ENCODE peak calls at places on chromosomes 16 and 17, in nine cellular contexts. A, Z, Q, R, U, S, T, V and K are unnamed samples.

GRCh38 chr16:56352351-56353053 is 72.8 kb downstream of the AMFR start:
- DNase-seq in A (no peak), Z (peak; percentile 55), Q (no peak), R (no peak), U (no peak), S (peak; percentile 35), T (no peak), V (peak; percentile 5), K (no peak)

GRCh38 chr16:79838860-79839259 is 238.3 kb upstream of the MAF start:
- DNase-seq in A (peak; percentile 79), Z (no peak), Q (peak; percentile 31), R (no peak), U (no peak), S (no peak), T (no peak), V (peak; percentile 78), K (no peak)

GRCh38 chr17:57595942-57596695 is 149.0 kb downstream of the CCDC182 start:
- DNase-seq in A (no peak), Z (peak; percentile 47), Q (no peak), R (no peak), U (no peak), S (peak; percentile 37), T (no peak), V (no peak), K (no peak)

GRCh38 chr16:72793017-72793416 is 254.9 kb downstream of the ZFHX3 start:
- DNase-seq in A (no peak), Z (no peak), Q (no peak), R (no peak), U (no peak), S (no peak), T (no peak), V (no peak), K (no peak)

GRCh38 chr16:50246299-50247122 is 19.8 kb upstream of the ADCY7 start:
- DNase-seq in A (no peak), Z (no peak), Q (no peak), R (no peak), U (no peak), S (no peak), T (no peak), V (no peak), K (no peak)

GRCh38 chr16:8963825-8964441 is at the start of gene USP7:
- DNase-seq in A (peak; percentile 89), Z (peak; percentile 97), Q (peak; percentile 94), R (peak; percentile 89), U (peak; percentile 78), S (peak; percentile 91), T (peak; percentile 87), V (peak; percentile 86), K (peak; percentile 93)

GRCh38 chr16:22979038-22979437 is 165.1 kb downstream of the HS3ST2 start:
- DNase-seq in A (no peak), Z (no peak), Q (no peak), R (no peak), U (no peak), S (no peak), T (no peak), V (no peak), K (no peak)

GRCh38 chr17:65787503-65787902 is 226.1 kb upstream of the AXIN2 start:
- DNase-seq in A (no peak), Z (no peak), Q (no peak), R (no peak), U (no peak), S (no peak), T (no peak), V (no peak), K (no peak)

GRCh38 chr17:50668838-50669581 is 34.3 kb downstream of the ABCC3 start:
- DNase-seq in A (no peak), Z (no peak), Q (no peak), R (no peak), U (no peak), S (no peak), T (no peak), V (no peak), K (no peak)

GRCh38 chr17:44209786-44210341 is 9.6 kb downstream of the UBTF start:
- DNase-seq in A (no peak), Z (no peak), Q (no peak), R (no peak), U (no peak), S (no peak), T (no peak), V (no peak), K (no peak)

GRCh38 chr17:6422654-6423241 is 12.2 kb downstream of the AIPL1 start:
- DNase-seq in A (no peak), Z (peak; percentile 36), Q (no peak), R (no peak), U (no peak), S (no peak), T (no peak), V (no peak), K (no peak)

GRCh38 chr16:4358831-4359561 is 7.9 kb upstream of the PAM16 start:
- DNase-seq in A (peak; percentile 65), Z (peak; percentile 87), Q (peak; percentile 58), R (peak; percentile 61), U (peak; percentile 69), S (peak; percentile 70), T (peak; percentile 63), V (peak; percentile 71), K (peak; percentile 51)

GRCh38 chr17:36127199-36127881 is 23.7 kb downstream of the CCL4 start:
- DNase-seq in A (no peak), Z (no peak), Q (no peak), R (no peak), U (no peak), S (no peak), T (no peak), V (no peak), K (no peak)

GRCh38 chr17:63099420-63099819 is 133.4 kb downstream of the TANC2 start:
- DNase-seq in A (no peak), Z (no peak), Q (no peak), R (no peak), U (no peak), S (no peak), T (no peak), V (no peak), K (no peak)

GRCh38 chr16:13696017-13696416 is 223.9 kb upstream of the ERCC4 start:
- DNase-seq in A (no peak), Z (no peak), Q (no peak), R (no peak), U (no peak), S (no peak), T (no peak), V (no peak), K (no peak)
- H3K9me3 ChIP-seq in A (no peaks in the 10 kb centered on the region), Z (peaks cover 16% of the 10 kb centered on the region), Q (no peaks in the 10 kb centered on the region), R (no peaks in the 10 kb centered on the region), U (peaks cover 20% of the 10 kb centered on the region), S (no peaks in the 10 kb centered on the region), T (no peaks in the 10 kb centered on the region), V (no peaks in the 10 kb centered on the region), K (no peaks in the 10 kb centered on the region)

GRCh38 chr17:40765657-40766056 is 6.3 kb downstream of the KRT26 start:
- DNase-seq in A (no peak), Z (no peak), Q (no peak), R (no peak), U (no peak), S (no peak), T (no peak), V (no peak), K (no peak)

GRCh38 chr17:40760105-40761016 is 5.2 kb upstream of the KRT25 start:
- DNase-seq in A (no peak), Z (no peak), Q (no peak), R (no peak), U (no peak), S (no peak), T (no peak), V (no peak), K (no peak)

GRCh38 chr17:40763752-40764151 is 8.2 kb downstream of the KRT26 start:
- DNase-seq in A (no peak), Z (no peak), Q (no peak), R (no peak), U (no peak), S (no peak), T (no peak), V (no peak), K (no peak)
- H3K9me3 ChIP-seq in A (peaks cover 4% of the 10 kb centered on the region), Z (peaks cover 18% of the 10 kb centered on the region), Q (no peaks in the 10 kb centered on the region), R (peaks cover 8% of the 10 kb centered on the region), U (peaks cover 64% of the 10 kb centered on the region), S (peaks cover 25% of the 10 kb centered on the region), T (peaks cover 22% of the 10 kb centered on the region), V (peaks cover 16% of the 10 kb centered on the region), K (peaks cover 13% of the 10 kb centered on the region)

GRCh38 chr17:82949984-82950383 is 110.2 kb upstream of the ZNF750 start:
- DNase-seq in A (no peak), Z (peak; percentile 29), Q (no peak), R (no peak), U (no peak), S (no peak), T (no peak), V (peak; percentile 3), K (no peak)

GRCh38 chr17:82949361-82949760 is 109.5 kb upstream of the ZNF750 start:
- DNase-seq in A (no peak), Z (peak; percentile 26), Q (no peak), R (no peak), U (no peak), S (no peak), T (no peak), V (peak; percentile 10), K (no peak)

GRCh38 chr17:82947051-82947991 is 107.5 kb upstream of the ZNF750 start:
- DNase-seq in A (no peak), Z (peak; percentile 36), Q (no peak), R (no peak), U (no peak), S (no peak), T (no peak), V (peak; percentile 12), K (no peak)

GRCh38 chr17:82948081-82948511 is 108.3 kb upstream of the ZNF750 start:
- DNase-seq in A (no peak), Z (peak; percentile 58), Q (no peak), R (no peak), U (no peak), S (no peak), T (no peak), V (peak; percentile 10), K (no peak)

DNA sequence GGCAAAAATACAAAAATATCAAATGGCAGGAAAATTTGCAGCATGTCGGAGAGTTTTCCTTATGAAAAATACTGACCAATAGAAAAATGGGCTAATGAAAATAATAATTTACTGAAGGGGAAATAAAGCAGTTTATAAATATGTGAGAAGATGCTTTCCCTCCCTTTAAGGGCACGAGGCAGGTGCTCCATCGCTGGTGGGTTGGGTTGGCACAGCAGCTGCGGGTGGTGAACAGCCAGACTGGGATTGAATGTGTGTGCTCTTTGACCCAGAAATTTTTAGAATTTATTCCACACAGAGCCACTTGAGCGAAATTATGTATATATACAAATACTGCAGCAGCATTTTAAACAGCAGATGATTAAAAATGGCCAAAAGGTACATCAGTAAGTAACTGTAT is 109.1 kb upstream of the ZNF750 start:
- DNase-seq in A (no peak), Z (no peak), Q (no peak), R (no peak), U (no peak), S (no peak), T (no peak), V (no peak), K (no peak)
- H3K9me3 ChIP-seq in A (peaks cover 12% of the 10 kb centered on the region), Z (peaks cover 19% of the 10 kb centered on the region), Q (no peaks in the 10 kb centered on the region), R (peaks cover 13% of the 10 kb centered on the region), U (peaks cover 97% of the 10 kb centered on the region), S (peaks cover 27% of the 10 kb centered on the region), T (peaks cover 13% of the 10 kb centered on the region), V (peaks cover 22% of the 10 kb centered on the region), K (peaks cover 8% of the 10 kb centered on the region)

DNA sequence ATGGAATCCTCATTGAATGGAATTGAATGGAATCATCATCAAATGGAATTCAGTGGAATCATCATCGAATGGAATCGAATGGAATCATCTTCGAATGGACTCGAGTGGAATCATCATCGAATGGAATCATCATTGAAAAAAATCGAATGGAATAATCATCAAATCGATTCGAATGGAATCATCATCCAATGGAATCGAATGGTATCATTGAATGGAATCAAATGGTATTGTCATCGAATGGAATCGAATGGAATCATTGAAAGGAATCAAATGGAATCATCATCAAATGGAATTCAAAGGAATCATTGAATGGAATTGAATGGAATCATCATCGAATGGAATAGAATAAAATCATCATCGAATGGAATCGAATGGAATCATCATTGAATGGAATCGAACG is 619.3 kb downstream of the TP53TG3F start:
- DNase-seq in A (no peak), Z (no peak), Q (peak; percentile 54), R (no peak), U (no peak), S (no peak), T (no peak), V (no peak), K (no peak)
- H3K9me3 ChIP-seq in A (no peaks in the 10 kb centered on the region), Z (peaks cover 12% of the 10 kb centered on the region), Q (peaks cover 10% of the 10 kb centered on the region), R (no peaks in the 10 kb centered on the region), U (peaks cover 8% of the 10 kb centered on the region), S (peaks cover 9% of the 10 kb centered on the region), T (peaks cover 5% of the 10 kb centered on the region), V (peaks cover 5% of the 10 kb centered on the region), K (peaks cover 5% of the 10 kb centered on the region)